ENCODE peak calls at places on chromosomes 7 and 10, in nine cellular contexts. G is colonic mucosa; R is dorsolateral prefrontal cortex; M is fibroblast of the aortic adventitia; Z is naive thymus-derived CD4-positive, alpha-beta T cell; I is lower lobe of right lung; Y is pancreas; K is right lobe of liver; P is GM12865. S is an unnamed sample.

GRCh38 chr7:64870656-64871055 is 32.4 kb upstream of the ZNF273 start:
- DNase-seq in G (peak; percentile 3), R (no peak), M (no peak), Z (no peak), I (no peak), Y (no peak), K (no peak), P (no peak), S (no peak)

GRCh38 chr10:124403548-124403947 is 15.2 kb downstream of the OAT start:
- DNase-seq in G (no peak), R (no peak), M (peak; percentile 82), Z (peak; percentile 74), I (no peak), Y (no peak), K (no peak), P (peak; percentile 87), S (peak; percentile 87)

GRCh38 chr7:27172823-27173411 is 1.2 kb downstream of the HOXA10 start:
- DNase-seq in G (peak; percentile 89), R (no peak), M (no peak), Z (peak; percentile 23), I (peak; percentile 40), Y (no peak), K (no peak), P (no peak), S (no peak)

GRCh38 chr7:129741011-129741410 is 129.5 kb downstream of the NRF1 start:
- DNase-seq in G (no peak), R (peak; percentile 34), M (no peak), Z (no peak), I (no peak), Y (no peak), K (no peak), P (no peak), S (no peak)

GRCh38 chr7:19971941-19972340 is 198.5 kb upstream of the TMEM196 start:
- DNase-seq in G (no peak), R (no peak), M (peak; percentile 66), Z (no peak), I (no peak), Y (no peak), K (no peak), P (no peak), S (no peak)

GRCh38 chr10:74189999-74190421 is 39.0 kb downstream of the ADK start:
- DNase-seq in G (no peak), R (no peak), M (peak; percentile 90), Z (peak; percentile 51), I (no peak), Y (no peak), K (no peak), P (peak; percentile 76), S (peak; percentile 98)

GRCh38 chr7:91162415-91162814 is 101.8 kb upstream of the FZD1 start:
- DNase-seq in G (no peak), R (no peak), M (no peak), Z (no peak), I (no peak), Y (no peak), K (no peak), P (no peak), S (no peak)

GRCh38 chr10:48740023-48740707 is 55.5 kb downstream of the WDFY4 start:
- DNase-seq in G (no peak), R (no peak), M (no peak), Z (no peak), I (no peak), Y (no peak), K (no peak), P (no peak), S (no peak)

GRCh38 chr10:88042162-88043100 is 179.0 kb downstream of the PTEN start:
- DNase-seq in G (no peak), R (no peak), M (peak; percentile 78), Z (no peak), I (peak; percentile 52), Y (peak; percentile 43), K (no peak), P (no peak), S (peak; percentile 97)

GRCh38 chr7:127588697-127589482 is 679 bp downstream of the ARF5 start:
- DNase-seq in G (peak; percentile 71), R (peak; percentile 68), M (peak; percentile 51), Z (no peak), I (peak; percentile 62), Y (peak; percentile 87), K (peak; percentile 75), P (peak; percentile 27), S (peak; percentile 59)

GRCh38 chr7:127588019-127588696 is at the start of gene ARF5:
- DNase-seq in G (peak; percentile 91), R (peak; percentile 91), M (peak; percentile 73), Z (peak; percentile 85), I (peak; percentile 91), Y (peak; percentile 92), K (peak; percentile 94), P (peak; percentile 86), S (peak; percentile 84)

GRCh38 chr7:127591189-127591588 is 2.3 kb upstream of the FSCN3 start:
- DNase-seq in G (no peak), R (no peak), M (no peak), Z (no peak), I (no peak), Y (no peak), K (no peak), P (no peak), S (no peak)

GRCh38 chr7:127591591-127591990 is 1.9 kb upstream of the FSCN3 start:
- DNase-seq in G (no peak), R (no peak), M (no peak), Z (no peak), I (no peak), Y (no peak), K (no peak), P (no peak), S (no peak)

GRCh38 chr7:127589901-127590300 is 1.7 kb downstream of the ARF5 start:
- DNase-seq in G (no peak), R (no peak), M (no peak), Z (no peak), I (no peak), Y (no peak), K (no peak), P (no peak), S (no peak)
- H3K4me3 ChIP-seq in G (no peak overlapping the region), R (no peak overlapping the region), M (peak overlapping the region; percentile 92), Z (no peak overlapping the region), I (no peak overlapping the region), Y (peak overlapping the region; percentile 92), K (no peak overlapping the region), P (no peak overlapping the region), S (no peak overlapping the region)

DNA sequence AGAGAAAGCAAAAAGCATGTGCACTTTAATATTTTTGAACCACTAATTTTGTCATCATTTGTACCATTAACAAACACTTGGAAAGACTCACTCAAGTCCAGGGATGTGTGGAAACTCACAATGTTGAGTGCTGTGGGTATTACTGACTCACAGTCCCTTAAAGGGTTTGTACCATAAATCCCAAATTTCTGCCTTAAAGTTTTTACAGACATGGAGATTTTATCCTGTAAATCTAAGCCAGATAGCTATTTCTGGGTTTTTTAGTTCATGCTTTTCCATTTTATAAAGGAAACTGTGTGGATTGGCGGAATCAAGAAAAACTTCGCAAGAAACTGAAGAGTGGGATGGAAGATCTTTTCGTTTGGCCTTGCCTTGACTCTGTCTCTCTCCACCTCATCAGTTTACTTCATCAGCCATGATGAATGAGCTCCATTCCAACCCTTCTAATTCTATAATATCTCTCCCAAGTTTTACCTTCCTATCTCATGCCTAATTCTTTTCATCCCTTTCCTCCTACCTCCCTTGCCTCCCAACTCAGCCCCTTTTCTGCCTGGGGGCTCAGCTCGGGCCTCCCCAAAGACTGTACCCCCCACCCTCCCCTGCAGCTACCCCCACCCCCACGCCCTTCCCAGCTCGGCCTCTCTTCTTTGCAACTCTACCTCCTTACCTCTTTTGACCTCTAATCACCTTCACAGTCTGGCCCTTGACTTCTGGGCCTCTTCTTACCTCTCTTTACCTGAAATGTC is 218.5 kb upstream of the MKLN1 start:
- DNase-seq in G (no peak), R (no peak), M (peak; percentile 67), Z (no peak), I (no peak), Y (no peak), K (no peak), P (peak; percentile 11), S (no peak)
- H3K4me3 ChIP-seq in G (peak overlapping the region; percentile 46), R (peak overlapping the region; percentile 87), M (peak overlapping the region; percentile 98), Z (peak overlapping the region; percentile 98), I (peak overlapping the region; percentile 95), Y (peak overlapping the region; percentile 97), K (peak overlapping the region; percentile 88), P (peak overlapping the region; percentile 79), S (peak overlapping the region; percentile 40)

GRCh38 chr7:130937830-130938229 is 203.8 kb upstream of the KLF14 start:
- DNase-seq in G (no peak), R (no peak), M (no peak), Z (no peak), I (no peak), Y (no peak), K (no peak), P (no peak), S (no peak)

GRCh38 chr7:130938661-130939060 is 204.7 kb upstream of the KLF14 start:
- DNase-seq in G (no peak), R (no peak), M (no peak), Z (peak; percentile 28), I (no peak), Y (no peak), K (no peak), P (no peak), S (no peak)

GRCh38 chr7:130940907-130941306 is 206.9 kb upstream of the KLF14 start:
- DNase-seq in G (no peak), R (no peak), M (no peak), Z (no peak), I (no peak), Y (no peak), K (no peak), P (no peak), S (no peak)

GRCh38 chr7:130940326-130940725 is 206.3 kb upstream of the KLF14 start:
- DNase-seq in G (no peak), R (no peak), M (no peak), Z (no peak), I (no peak), Y (no peak), K (no peak), P (no peak), S (no peak)

GRCh38 chr7:130939285-130940095 is 205.5 kb upstream of the KLF14 start:
- DNase-seq in G (no peak), R (no peak), M (peak; percentile 53), Z (no peak), I (no peak), Y (no peak), K (no peak), P (no peak), S (no peak)
- H3K4me3 ChIP-seq in G (peak overlapping the region; percentile 35), R (no peak overlapping the region), M (peak overlapping the region; percentile 46), Z (peak overlapping the region; percentile 18), I (no peak overlapping the region), Y (peak overlapping the region; percentile 43), K (peak overlapping the region; percentile 60), P (peak overlapping the region; percentile 24), S (peak overlapping the region; percentile 4)

DNA sequence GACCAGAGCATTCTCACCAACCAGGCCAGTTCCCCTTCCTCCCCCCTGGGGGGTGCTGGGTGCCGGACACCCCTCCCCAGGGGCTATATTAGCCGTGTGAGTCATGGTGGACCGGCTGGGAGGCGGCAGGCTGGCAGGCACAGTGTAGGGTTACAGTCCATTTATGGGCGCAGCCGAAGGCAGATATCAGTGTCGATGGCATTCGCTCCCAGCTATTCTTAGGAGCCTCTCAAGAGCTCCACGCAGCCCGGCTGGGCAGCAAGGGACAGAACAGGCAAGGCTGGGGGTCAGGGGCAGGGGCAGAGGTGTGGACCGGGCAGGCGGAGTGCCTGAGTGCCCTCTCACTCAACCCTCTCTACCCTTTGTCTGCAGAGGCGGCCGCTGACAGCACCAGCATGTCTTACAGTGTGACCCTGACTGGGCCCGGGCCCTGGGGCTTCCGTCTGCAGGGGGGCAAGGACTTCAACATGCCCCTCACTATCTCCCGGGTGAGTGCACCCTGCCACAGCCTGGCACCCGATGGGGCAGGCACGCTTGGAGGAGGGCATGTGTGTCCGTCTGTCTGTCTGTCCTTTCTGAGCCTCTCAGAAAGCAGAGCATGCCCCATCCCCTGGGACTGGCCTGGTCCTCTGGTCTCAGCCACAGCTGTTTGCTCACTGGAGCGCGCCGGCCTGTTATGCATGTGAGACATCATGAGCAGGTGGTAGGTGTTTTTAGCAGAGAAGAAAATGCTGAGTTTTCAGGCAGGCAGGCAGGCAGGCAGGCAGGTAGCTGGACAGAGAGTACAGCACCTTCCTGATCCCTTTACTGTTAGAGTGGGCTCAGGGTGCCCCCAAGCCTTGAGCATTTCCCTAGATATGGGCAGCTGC is at the start of gene LDB3:
- DNase-seq in G (no peak), R (no peak), M (no peak), Z (no peak), I (no peak), Y (no peak), K (no peak), P (peak; percentile 54), S (no peak)
- H3K4me3 ChIP-seq in G (no peak within 1 kb of the TSS), R (peak within 1 kb of the TSS; percentile 34), M (no peak within 1 kb of the TSS), Z (no peak within 1 kb of the TSS), I (peak within 1 kb of the TSS; percentile 17), Y (no peak within 1 kb of the TSS), K (no peak within 1 kb of the TSS), P (no peak within 1 kb of the TSS), S (no peak within 1 kb of the TSS)